ENCODE peak calls at places on chromosomes 2 and 18, in six cellular contexts. One of them, this sample, is unnamed.

GRCh38 chr2:100246163-100247145 is 75.8 kb downstream of the LONRF2 start:
- DNase-seq in K562: peak
- DNase-seq in NT2/D1: no peak
- DNase-seq in HepG2: peak
- DNase-seq in HCT116: peak
- DNase-seq in H1: no peak
- DNase-seq in this sample: no peak

GRCh38 chr18:76565238-76566173 is 70.5 kb upstream of the ZNF516 start:
- DNase-seq in K562: peak
- DNase-seq in NT2/D1: peak
- DNase-seq in HepG2: peak
- DNase-seq in HCT116: no peak
- DNase-seq in H1: peak
- DNase-seq in this sample: no peak

GRCh38 chr2:171134624-171135230 is 26.0 kb downstream of the TLK1 start:
- DNase-seq in K562: no peak
- DNase-seq in NT2/D1: no peak
- DNase-seq in HepG2: no peak
- DNase-seq in HCT116: no peak
- DNase-seq in H1: no peak
- DNase-seq in this sample: no peak

GRCh38 chr2:240557808-240558207 is at the start of gene ANKMY1:
- DNase-seq in K562: no peak
- DNase-seq in NT2/D1: peak
- DNase-seq in HepG2: no peak
- DNase-seq in HCT116: no peak
- DNase-seq in H1: peak
- DNase-seq in this sample: no peak

GRCh38 chr2:240624011-240624949 is 1.0 kb upstream of the GPR35 start:
- DNase-seq in K562: no peak
- DNase-seq in NT2/D1: no peak
- DNase-seq in HepG2: no peak
- DNase-seq in HCT116: no peak
- DNase-seq in H1: no peak
- DNase-seq in this sample: no peak

GRCh38 chr2:205908491-205909193 is 177.3 kb downstream of the INO80D start:
- DNase-seq in K562: no peak
- DNase-seq in NT2/D1: no peak
- DNase-seq in HepG2: no peak
- DNase-seq in HCT116: no peak
- DNase-seq in H1: no peak
- DNase-seq in this sample: no peak

GRCh38 chr2:111041398-111042202 is 79.1 kb upstream of the BCL2L11 start:
- DNase-seq in K562: no peak
- DNase-seq in NT2/D1: no peak
- DNase-seq in HepG2: no peak
- DNase-seq in HCT116: no peak
- DNase-seq in H1: peak
- DNase-seq in this sample: no peak

GRCh38 chr2:53450885-53451284 is 316.7 kb upstream of the CHAC2 start:
- DNase-seq in K562: no peak
- DNase-seq in NT2/D1: no peak
- DNase-seq in HepG2: no peak
- DNase-seq in HCT116: no peak
- DNase-seq in H1: no peak
- DNase-seq in this sample: no peak

GRCh38 chr18:64720781-64721464 is 572.0 kb upstream of the LINC00305 start:
- DNase-seq in K562: no peak
- DNase-seq in NT2/D1: no peak
- DNase-seq in HepG2: peak
- DNase-seq in HCT116: no peak
- DNase-seq in H1: no peak
- DNase-seq in this sample: no peak

GRCh38 chr2:72837171-72837570 is 11.3 kb upstream of the EXOC6B start:
- DNase-seq in K562: no peak
- DNase-seq in NT2/D1: no peak
- DNase-seq in HepG2: no peak
- DNase-seq in HCT116: no peak
- DNase-seq in H1: no peak
- DNase-seq in this sample: no peak

GRCh38 chr2:181673178-181673577 is 7.1 kb downstream of the NEUROD1 start:
- DNase-seq in K562: no peak
- DNase-seq in NT2/D1: no peak
- DNase-seq in HepG2: no peak
- DNase-seq in HCT116: no peak
- DNase-seq in H1: no peak
- DNase-seq in this sample: peak

GRCh38 chr18:63197246-63197791 is 122.2 kb downstream of the BCL2 start:
- DNase-seq in K562: no peak
- DNase-seq in NT2/D1: no peak
- DNase-seq in HepG2: no peak
- DNase-seq in HCT116: no peak
- DNase-seq in H1: no peak
- DNase-seq in this sample: no peak

GRCh38 chr2:150587547-150588209 is 100.2 kb upstream of the RND3 start:
- DNase-seq in K562: no peak
- DNase-seq in NT2/D1: no peak
- DNase-seq in HepG2: no peak
- DNase-seq in HCT116: no peak
- DNase-seq in H1: no peak
- DNase-seq in this sample: no peak

GRCh38 chr2:28950941-28951630 is 30.0 kb upstream of the TOGARAM2 start:
- DNase-seq in K562: no peak
- DNase-seq in NT2/D1: no peak
- DNase-seq in HepG2: no peak
- DNase-seq in HCT116: no peak
- DNase-seq in H1: no peak
- DNase-seq in this sample: no peak

GRCh38 chr2:64101141-64101591 is 43.1 kb downstream of the PELI1 start:
- DNase-seq in K562: no peak
- DNase-seq in NT2/D1: no peak
- DNase-seq in HepG2: no peak
- DNase-seq in HCT116: no peak
- DNase-seq in H1: no peak
- DNase-seq in this sample: no peak

GRCh38 chr2:46983065-46983801 is 67.6 kb upstream of the MCFD2 start:
- DNase-seq in K562: peak
- DNase-seq in NT2/D1: no peak
- DNase-seq in HepG2: no peak
- DNase-seq in HCT116: no peak
- DNase-seq in H1: no peak
- DNase-seq in this sample: peak

GRCh38 chr18:77526962-77527361 is 277.3 kb downstream of the GALR1 start:
- DNase-seq in K562: no peak
- DNase-seq in NT2/D1: no peak
- DNase-seq in HepG2: no peak
- DNase-seq in HCT116: no peak
- DNase-seq in H1: no peak
- DNase-seq in this sample: no peak

GRCh38 chr2:235827585-235827992 is 333.7 kb downstream of the AGAP1 start:
- DNase-seq in K562: no peak
- DNase-seq in NT2/D1: no peak
- DNase-seq in HepG2: no peak
- DNase-seq in HCT116: peak
- DNase-seq in H1: no peak
- DNase-seq in this sample: no peak

GRCh38 chr18:8744656-8745055 is 39.3 kb downstream of the MTCL1 start:
- DNase-seq in K562: no peak
- DNase-seq in NT2/D1: no peak
- DNase-seq in HepG2: no peak
- DNase-seq in HCT116: no peak
- DNase-seq in H1: no peak
- DNase-seq in this sample: no peak

GRCh38 chr2:108912629-108912902 is 76.5 kb downstream of the EDAR start:
- DNase-seq in K562: no peak
- DNase-seq in NT2/D1: no peak
- DNase-seq in HepG2: no peak
- DNase-seq in HCT116: no peak
- DNase-seq in H1: no peak
- DNase-seq in this sample: no peak

GRCh38 chr2:220191737-220192136 is 564.3 kb downstream of the SLC4A3 start:
- DNase-seq in K562: no peak
- DNase-seq in NT2/D1: no peak
- DNase-seq in HepG2: no peak
- DNase-seq in HCT116: no peak
- DNase-seq in H1: no peak
- DNase-seq in this sample: no peak

GRCh38 chr2:220191031-220191430 is 563.6 kb downstream of the SLC4A3 start:
- DNase-seq in K562: no peak
- DNase-seq in NT2/D1: no peak
- DNase-seq in HepG2: no peak
- DNase-seq in HCT116: no peak
- DNase-seq in H1: no peak
- DNase-seq in this sample: no peak

GRCh38 chr2:220185766-220186165 is 558.3 kb downstream of the SLC4A3 start:
- DNase-seq in K562: no peak
- DNase-seq in NT2/D1: no peak
- DNase-seq in HepG2: no peak
- DNase-seq in HCT116: no peak
- DNase-seq in H1: no peak
- DNase-seq in this sample: no peak

GRCh38 chr2:220192994-220193753 is 565.7 kb downstream of the SLC4A3 start:
- DNase-seq in K562: no peak
- DNase-seq in NT2/D1: no peak
- DNase-seq in HepG2: no peak
- DNase-seq in HCT116: no peak
- DNase-seq in H1: no peak
- DNase-seq in this sample: no peak

GRCh38 chr2:220188031-220188430 is 560.6 kb downstream of the SLC4A3 start:
- DNase-seq in K562: no peak
- DNase-seq in NT2/D1: no peak
- DNase-seq in HepG2: no peak
- DNase-seq in HCT116: no peak
- DNase-seq in H1: no peak
- DNase-seq in this sample: no peak
- TF ChIP-seq ZNF274 in K562: no peak
- TF ChIP-seq ZNF274 in NT2/D1: no peak
- TF ChIP-seq ZNF274 in HepG2: no peak
- TF ChIP-seq ZNF274 in HCT116: no peak
- TF ChIP-seq ZNF274 in H1: no peak
- TF ChIP-seq ZNF274 in this sample: no peak

GRCh38 chr2:65835106-65835505 is 402.7 kb upstream of the SPRED2 start:
- DNase-seq in K562: no peak
- DNase-seq in NT2/D1: no peak
- DNase-seq in HepG2: no peak
- DNase-seq in HCT116: no peak
- DNase-seq in H1: no peak
- DNase-seq in this sample: no peak

GRCh38 chr2:65831528-65831927 is 399.1 kb upstream of the SPRED2 start:
- DNase-seq in K562: no peak
- DNase-seq in NT2/D1: no peak
- DNase-seq in HepG2: no peak
- DNase-seq in HCT116: no peak
- DNase-seq in H1: no peak
- DNase-seq in this sample: no peak

GRCh38 chr2:65834062-65834461 is 401.7 kb upstream of the SPRED2 start:
- DNase-seq in K562: no peak
- DNase-seq in NT2/D1: no peak
- DNase-seq in HepG2: no peak
- DNase-seq in HCT116: no peak
- DNase-seq in H1: peak
- DNase-seq in this sample: no peak

GRCh38 chr2:65835975-65836549 is 403.7 kb upstream of the SPRED2 start:
- DNase-seq in K562: no peak
- DNase-seq in NT2/D1: no peak
- DNase-seq in HepG2: no peak
- DNase-seq in HCT116: no peak
- DNase-seq in H1: no peak
- DNase-seq in this sample: no peak

GRCh38 chr2:65834657-65835056 is 402.3 kb upstream of the SPRED2 start:
- DNase-seq in K562: no peak
- DNase-seq in NT2/D1: no peak
- DNase-seq in HepG2: no peak
- DNase-seq in HCT116: no peak
- DNase-seq in H1: no peak
- DNase-seq in this sample: no peak
- TF ChIP-seq ZNF274 in K562: no peak
- TF ChIP-seq ZNF274 in NT2/D1: no peak
- TF ChIP-seq ZNF274 in HepG2: no peak
- TF ChIP-seq ZNF274 in HCT116: no peak
- TF ChIP-seq ZNF274 in H1: no peak
- TF ChIP-seq ZNF274 in this sample: no peak

GRCh38 chr18:55228191-55228590 is 268.9 kb upstream of the CCDC68 start:
- DNase-seq in K562: no peak
- DNase-seq in NT2/D1: peak
- DNase-seq in HepG2: no peak
- DNase-seq in HCT116: no peak
- DNase-seq in H1: no peak
- DNase-seq in this sample: no peak
- TF ChIP-seq ZNF274 in K562: no peak
- TF ChIP-seq ZNF274 in NT2/D1: no peak
- TF ChIP-seq ZNF274 in HepG2: no peak
- TF ChIP-seq ZNF274 in HCT116: no peak
- TF ChIP-seq ZNF274 in H1: no peak
- TF ChIP-seq ZNF274 in this sample: no peak

GRCh38 chr2:202035089-202035940 is 1.7 kb downstream of the FZD7 start:
- DNase-seq in K562: no peak
- DNase-seq in NT2/D1: no peak
- DNase-seq in HepG2: no peak
- DNase-seq in HCT116: no peak
- DNase-seq in H1: peak
- DNase-seq in this sample: no peak
- TF ChIP-seq ZNF274 in K562: no peak
- TF ChIP-seq ZNF274 in NT2/D1: no peak
- TF ChIP-seq ZNF274 in HepG2: no peak
- TF ChIP-seq ZNF274 in HCT116: no peak
- TF ChIP-seq ZNF274 in H1: no peak
- TF ChIP-seq ZNF274 in this sample: no peak